ENCODE peak calls at places on chromosome 6, in seven cellular contexts. One of them, this sample, is unnamed.

GRCh38 chr6:160891690-160892089 is 99.9 kb upstream of the MAP3K4 start:
- DNase-seq in GM12878: no peak
- DNase-seq in H1: no peak
- DNase-seq in GM12891: no peak
- DNase-seq in K562: no peak
- DNase-seq in HepG2: no peak
- DNase-seq in SK-N-SH: no peak
- DNase-seq in this sample: no peak

GRCh38 chr6:128696651-128697391 is 176.4 kb upstream of the PTPRK start:
- DNase-seq in H1: no peak
- DNase-seq in GM12891: no peak
- DNase-seq in HepG2: no peak
- DNase-seq in GM12878: no peak
- DNase-seq in SK-N-SH: peak; percentile 1
- DNase-seq in K562: no peak
- DNase-seq in this sample: no peak

GRCh38 chr6:18733921-18734550 is 346.9 kb downstream of the RNF144B start:
- DNase-seq in GM12891: no peak
- DNase-seq in K562: no peak
- DNase-seq in SK-N-SH: no peak
- DNase-seq in HepG2: no peak
- DNase-seq in GM12878: no peak
- DNase-seq in H1: no peak
- DNase-seq in this sample: no peak

GRCh38 chr6:125020385-125020784 is 58.1 kb downstream of the RNF217 start:
- DNase-seq in GM12878: no peak
- DNase-seq in SK-N-SH: no peak
- DNase-seq in H1: no peak
- DNase-seq in GM12891: no peak
- DNase-seq in HepG2: no peak
- DNase-seq in K562: no peak
- DNase-seq in this sample: no peak

GRCh38 chr6:96520039-96520850 is 1.4 kb upstream of the UFL1 start:
- DNase-seq in SK-N-SH: no peak
- DNase-seq in GM12891: no peak
- DNase-seq in K562: peak; percentile 24
- DNase-seq in H1: no peak
- DNase-seq in GM12878: no peak
- DNase-seq in HepG2: no peak
- DNase-seq in this sample: no peak

GRCh38 chr6:157825243-157825904 is 2.3 kb downstream of the SNX9 start:
- DNase-seq in GM12878: no peak
- DNase-seq in HepG2: peak; percentile 28
- DNase-seq in H1: no peak
- DNase-seq in GM12891: no peak
- DNase-seq in K562: peak; percentile 88
- DNase-seq in SK-N-SH: no peak
- DNase-seq in this sample: no peak

GRCh38 chr6:74434165-74434564 is 738.2 kb downstream of the CD109 start:
- DNase-seq in HepG2: no peak
- DNase-seq in GM12878: no peak
- DNase-seq in GM12891: no peak
- DNase-seq in K562: no peak
- DNase-seq in H1: no peak
- DNase-seq in SK-N-SH: no peak
- DNase-seq in this sample: no peak

GRCh38 chr6:145247677-145248419 is 487.5 kb downstream of the EPM2A start:
- DNase-seq in SK-N-SH: no peak
- DNase-seq in GM12878: no peak
- DNase-seq in HepG2: no peak
- DNase-seq in H1: no peak
- DNase-seq in K562: no peak
- DNase-seq in GM12891: no peak
- DNase-seq in this sample: no peak

GRCh38 chr6:15266423-15266996 is 20.6 kb downstream of the JARID2 start:
- DNase-seq in SK-N-SH: no peak
- DNase-seq in HepG2: peak; percentile 82
- DNase-seq in GM12891: no peak
- DNase-seq in GM12878: no peak
- DNase-seq in K562: peak; percentile 75
- DNase-seq in H1: no peak
- DNase-seq in this sample: no peak

GRCh38 chr6:106976270-106976669 is 1.7 kb upstream of the CD24 start:
- DNase-seq in H1: no peak
- DNase-seq in GM12891: no peak
- DNase-seq in HepG2: no peak
- DNase-seq in K562: no peak
- DNase-seq in SK-N-SH: no peak
- DNase-seq in GM12878: no peak
- DNase-seq in this sample: no peak

GRCh38 chr6:55643868-55644267 is 64.9 kb upstream of the HMGCLL1 start:
- DNase-seq in HepG2: no peak
- DNase-seq in H1: no peak
- DNase-seq in K562: no peak
- DNase-seq in SK-N-SH: no peak
- DNase-seq in GM12878: no peak
- DNase-seq in GM12891: no peak
- DNase-seq in this sample: no peak

GRCh38 chr6:87971605-87972262 is 75.9 kb upstream of the SPACA1 start:
- DNase-seq in SK-N-SH: no peak
- DNase-seq in GM12878: no peak
- DNase-seq in GM12891: no peak
- DNase-seq in K562: no peak
- DNase-seq in HepG2: no peak
- DNase-seq in H1: no peak
- DNase-seq in this sample: no peak

GRCh38 chr6:15663057-15663638 is 320 bp upstream of the DTNBP1 start:
- DNase-seq in GM12891: peak; percentile 82
- DNase-seq in HepG2: no peak
- DNase-seq in K562: no peak
- DNase-seq in SK-N-SH: peak; percentile 97
- DNase-seq in GM12878: peak; percentile 34
- DNase-seq in H1: no peak
- DNase-seq in this sample: no peak

GRCh38 chr6:40960784-40961430 is 78.1 kb downstream of the UNC5CL start:
- DNase-seq in HepG2: peak; percentile 34
- DNase-seq in SK-N-SH: no peak
- DNase-seq in K562: no peak
- DNase-seq in H1: no peak
- DNase-seq in GM12878: no peak
- DNase-seq in GM12891: no peak
- DNase-seq in this sample: no peak

GRCh38 chr6:166381733-166382499 is 824 bp downstream of the MPC1 start:
- DNase-seq in K562: peak; percentile 90
- DNase-seq in H1: peak; percentile 93
- DNase-seq in GM12878: peak; percentile 42
- DNase-seq in GM12891: peak; percentile 48
- DNase-seq in HepG2: peak; percentile 58
- DNase-seq in SK-N-SH: peak; percentile 78
- DNase-seq in this sample: peak; percentile 59

GRCh38 chr6:160042014-160042773 is 73.3 kb downstream of the IGF2R start:
- DNase-seq in GM12891: no peak
- DNase-seq in SK-N-SH: no peak
- DNase-seq in K562: no peak
- DNase-seq in H1: no peak
- DNase-seq in HepG2: no peak
- DNase-seq in GM12878: no peak
- DNase-seq in this sample: no peak

GRCh38 chr6:135820340-135820739 is 31.2 kb upstream of the PDE7B start:
- DNase-seq in GM12891: no peak
- DNase-seq in H1: no peak
- DNase-seq in GM12878: no peak
- DNase-seq in SK-N-SH: no peak
- DNase-seq in K562: no peak
- DNase-seq in HepG2: no peak
- DNase-seq in this sample: no peak

GRCh38 chr6:84546427-84546914 is 217.9 kb downstream of the TBX18 start:
- DNase-seq in K562: no peak
- DNase-seq in SK-N-SH: peak; percentile 27
- DNase-seq in GM12878: peak; percentile 52
- DNase-seq in HepG2: no peak
- DNase-seq in H1: no peak
- DNase-seq in GM12891: no peak
- DNase-seq in this sample: no peak

GRCh38 chr6:108621117-108621516 is 60.4 kb downstream of the FOXO3 start:
- DNase-seq in GM12878: no peak
- DNase-seq in SK-N-SH: no peak
- DNase-seq in HepG2: no peak
- DNase-seq in GM12891: no peak
- DNase-seq in K562: no peak
- DNase-seq in H1: no peak
- DNase-seq in this sample: no peak

GRCh38 chr6:129859524-129859923 is 1.6 kb downstream of the TMEM244 start:
- DNase-seq in GM12878: no peak
- DNase-seq in SK-N-SH: no peak
- DNase-seq in K562: no peak
- DNase-seq in HepG2: no peak
- DNase-seq in GM12891: no peak
- DNase-seq in H1: no peak
- DNase-seq in this sample: no peak

GRCh38 chr6:100366419-100366818 is 98.3 kb downstream of the SIM1 start:
- DNase-seq in GM12878: no peak
- DNase-seq in GM12891: no peak
- DNase-seq in K562: no peak
- DNase-seq in H1: no peak
- DNase-seq in HepG2: no peak
- DNase-seq in SK-N-SH: no peak
- DNase-seq in this sample: no peak

GRCh38 chr6:85483041-85483700 is 33.3 kb downstream of the NT5E start:
- DNase-seq in GM12891: peak; percentile 27
- DNase-seq in SK-N-SH: peak; percentile 64
- DNase-seq in H1: peak; percentile 97
- DNase-seq in HepG2: peak; percentile 50
- DNase-seq in K562: peak; percentile 79
- DNase-seq in GM12878: no peak
- DNase-seq in this sample: no peak

GRCh38 chr6:32522302-32523047 is 7.6 kb downstream of the HLA-DRB5 start:
- DNase-seq in GM12878: no peak
- DNase-seq in K562: no peak
- DNase-seq in GM12891: no peak
- DNase-seq in HepG2: no peak
- DNase-seq in H1: no peak
- DNase-seq in SK-N-SH: no peak
- DNase-seq in this sample: no peak

GRCh38 chr6:22717906-22718305 is 148.5 kb downstream of the HDGFL1 start:
- DNase-seq in HepG2: no peak
- DNase-seq in GM12878: no peak
- DNase-seq in GM12891: no peak
- DNase-seq in K562: no peak
- DNase-seq in SK-N-SH: no peak
- DNase-seq in H1: no peak
- DNase-seq in this sample: no peak

GRCh38 chr6:13026557-13026956 is 301.8 kb downstream of the TBC1D7 start:
- DNase-seq in GM12891: no peak
- DNase-seq in GM12878: no peak
- DNase-seq in H1: no peak
- DNase-seq in K562: no peak
- DNase-seq in HepG2: no peak
- DNase-seq in SK-N-SH: peak; percentile 44
- DNase-seq in this sample: no peak

GRCh38 chr6:1426416-1426815 is 37.0 kb downstream of the FOXF2 start:
- DNase-seq in K562: no peak
- DNase-seq in SK-N-SH: no peak
- DNase-seq in HepG2: no peak
- DNase-seq in GM12891: no peak
- DNase-seq in H1: no peak
- DNase-seq in GM12878: no peak
- DNase-seq in this sample: no peak

GRCh38 chr6:71509142-71509541 is 220.5 kb downstream of the OGFRL1 start:
- DNase-seq in HepG2: no peak
- DNase-seq in GM12891: no peak
- DNase-seq in K562: no peak
- DNase-seq in H1: no peak
- DNase-seq in GM12878: no peak
- DNase-seq in SK-N-SH: no peak
- DNase-seq in this sample: no peak

GRCh38 chr6:154653853-154654252 is 79.4 kb upstream of the SCAF8 start:
- DNase-seq in H1: no peak
- DNase-seq in K562: no peak
- DNase-seq in GM12891: no peak
- DNase-seq in HepG2: no peak
- DNase-seq in SK-N-SH: no peak
- DNase-seq in GM12878: no peak
- DNase-seq in this sample: no peak
- TF ChIP-seq TAF1 in H1: no peak
- TF ChIP-seq TAF1 in K562: no peak
- TF ChIP-seq TAF1 in GM12891: no peak
- TF ChIP-seq TAF1 in HepG2: no peak
- TF ChIP-seq TAF1 in SK-N-SH: no peak
- TF ChIP-seq TAF1 in GM12878: no peak
- TF ChIP-seq TAF1 in this sample: no peak

DNA sequence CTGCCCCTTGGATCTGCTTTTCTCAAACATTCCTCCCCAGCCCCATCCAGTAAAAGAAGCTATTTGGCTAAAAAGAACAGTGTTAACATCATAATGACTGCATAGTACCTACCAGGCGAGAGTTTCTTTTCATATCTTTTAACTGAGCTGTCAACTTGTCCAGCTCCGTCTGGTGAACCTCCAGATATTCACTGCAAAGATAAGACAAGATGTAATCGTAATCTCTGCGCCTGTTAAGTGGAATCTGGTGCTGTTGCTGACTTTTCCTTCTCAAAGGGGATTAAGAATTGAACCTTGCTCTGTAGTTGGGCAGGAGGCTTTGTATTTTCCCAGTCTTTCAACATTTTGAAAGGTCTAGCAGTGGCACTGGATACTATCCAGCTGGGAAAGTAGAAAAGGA is 63.0 kb downstream of the RIPOR2 start:
- DNase-seq in GM12891: no peak
- DNase-seq in GM12878: no peak
- DNase-seq in HepG2: no peak
- DNase-seq in K562: no peak
- DNase-seq in H1: no peak
- DNase-seq in SK-N-SH: peak; percentile 26
- DNase-seq in this sample: no peak
- TF ChIP-seq POLR2AphosphoS5 in GM12891: no peak
- TF ChIP-seq POLR2AphosphoS5 in GM12878: no peak
- TF ChIP-seq POLR2AphosphoS5 in HepG2: no peak
- TF ChIP-seq POLR2AphosphoS5 in K562: no peak
- TF ChIP-seq POLR2AphosphoS5 in H1: no peak
- TF ChIP-seq POLR2AphosphoS5 in SK-N-SH: no peak
- TF ChIP-seq POLR2AphosphoS5 in this sample: no peak

GRCh38 chr6:37176268-37177082 is 6.5 kb downstream of the PIM1 start:
- DNase-seq in H1: no peak
- DNase-seq in SK-N-SH: no peak
- DNase-seq in K562: peak; percentile 83
- DNase-seq in HepG2: no peak
- DNase-seq in GM12891: no peak
- DNase-seq in GM12878: no peak
- DNase-seq in this sample: no peak
- TF ChIP-seq TAF1 in H1: no peak
- TF ChIP-seq TAF1 in SK-N-SH: no peak
- TF ChIP-seq TAF1 in K562: no peak
- TF ChIP-seq TAF1 in HepG2: no peak
- TF ChIP-seq TAF1 in GM12891: no peak
- TF ChIP-seq TAF1 in GM12878: no peak
- TF ChIP-seq TAF1 in this sample: no peak

DNA sequence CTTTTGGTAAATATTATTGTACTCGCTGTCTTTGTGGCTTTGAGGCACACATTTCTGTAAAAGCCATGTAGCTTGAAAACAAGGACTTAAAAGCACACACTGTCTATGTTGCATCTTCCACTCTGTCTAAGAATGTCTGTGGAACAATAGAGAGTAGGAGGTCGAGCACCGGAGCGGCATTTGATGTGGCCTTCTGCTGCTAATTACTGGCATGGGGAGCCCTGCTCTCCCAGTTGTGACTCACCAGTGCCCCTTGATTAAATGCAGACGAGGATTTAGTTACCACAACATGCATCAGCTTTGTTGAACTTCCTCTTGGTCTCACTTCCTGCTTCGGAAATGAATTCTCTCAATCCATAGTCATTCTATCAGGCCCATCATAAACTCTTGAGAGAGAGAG is 680.7 kb upstream of the SLC35B3 start:
- DNase-seq in K562: no peak
- DNase-seq in H1: no peak
- DNase-seq in HepG2: no peak
- DNase-seq in GM12878: no peak
- DNase-seq in SK-N-SH: no peak
- DNase-seq in GM12891: no peak
- DNase-seq in this sample: no peak
- TF ChIP-seq POLR2AphosphoS5 in K562: no peak
- TF ChIP-seq POLR2AphosphoS5 in H1: no peak
- TF ChIP-seq POLR2AphosphoS5 in HepG2: no peak
- TF ChIP-seq POLR2AphosphoS5 in GM12878: no peak
- TF ChIP-seq POLR2AphosphoS5 in SK-N-SH: no peak
- TF ChIP-seq POLR2AphosphoS5 in GM12891: no peak
- TF ChIP-seq POLR2AphosphoS5 in this sample: no peak